ENCODE peak calls at places on chromosomes 13 and 19, in nine cellular contexts. X, V, R, W, T, F, L, Y and M are unnamed samples.

GRCh38 chr13:48859168-48860105 is 116.3 kb upstream of the FNDC3A start:
- DNase-seq in X (no peak), V (no peak), R (no peak), W (no peak), T (no peak), F (no peak), L (no peak), Y (no peak), M (no peak)

GRCh38 chr19:14871619-14872230 is 14.2 kb downstream of the OR7A17 start:
- DNase-seq in X (peak; percentile 22), V (no peak), R (no peak), W (no peak), T (no peak), F (no peak), L (no peak), Y (no peak), M (no peak)

GRCh38 chr13:101204270-101205011 is 211.9 kb downstream of the NALCN start:
- DNase-seq in X (no peak), V (no peak), R (peak; percentile 13), W (no peak), T (no peak), F (no peak), L (no peak), Y (no peak), M (no peak)

GRCh38 chr13:111219306-111219705 is 101.1 kb upstream of the TEX29 start:
- DNase-seq in X (no peak), V (peak; percentile 78), R (peak; percentile 68), W (no peak), T (no peak), F (no peak), L (no peak), Y (peak; percentile 74), M (no peak)

GRCh38 chr13:31067416-31068118 is 94.1 kb downstream of the HSPH1 start:
- DNase-seq in X (no peak), V (no peak), R (no peak), W (peak; percentile 24), T (no peak), F (peak; percentile 79), L (no peak), Y (no peak), M (no peak)

GRCh38 chr13:97911311-97912138 is 42.0 kb upstream of the IPO5 start:
- DNase-seq in X (peak; percentile 21), V (no peak), R (no peak), W (no peak), T (no peak), F (peak; percentile 12), L (peak; percentile 37), Y (no peak), M (no peak)

GRCh38 chr13:97199451-97199850 is 22.7 kb upstream of the MBNL2 start:
- DNase-seq in X (no peak), V (no peak), R (no peak), W (no peak), T (no peak), F (no peak), L (no peak), Y (no peak), M (no peak)

GRCh38 chr13:86856996-86857395 is 814.2 kb upstream of the SLITRK5 start:
- DNase-seq in X (peak; percentile 47), V (no peak), R (no peak), W (no peak), T (no peak), F (peak; percentile 13), L (no peak), Y (peak; percentile 13), M (peak; percentile 26)

GRCh38 chr19:6279620-6279930 is 200 bp downstream of the MLLT1 start:
- DNase-seq in X (no peak), V (no peak), R (no peak), W (no peak), T (no peak), F (no peak), L (no peak), Y (no peak), M (no peak)

GRCh38 chr19:6276447-6276846 is 3.3 kb downstream of the MLLT1 start:
- DNase-seq in X (no peak), V (peak; percentile 81), R (peak; percentile 75), W (peak; percentile 80), T (peak; percentile 75), F (no peak), L (no peak), Y (no peak), M (no peak)

GRCh38 chr19:6278740-6279619 is 795 bp downstream of the MLLT1 start:
- DNase-seq in X (no peak), V (no peak), R (no peak), W (peak; percentile 28), T (no peak), F (no peak), L (peak; percentile 21), Y (no peak), M (no peak)

GRCh38 chr19:6279931-6280591 is at the start of gene MLLT1:
- DNase-seq in X (peak; percentile 89), V (peak; percentile 98), R (peak; percentile 74), W (peak; percentile 96), T (peak; percentile 98), F (peak; percentile 97), L (peak; percentile 98), Y (peak; percentile 93), M (peak; percentile 97)

DNA sequence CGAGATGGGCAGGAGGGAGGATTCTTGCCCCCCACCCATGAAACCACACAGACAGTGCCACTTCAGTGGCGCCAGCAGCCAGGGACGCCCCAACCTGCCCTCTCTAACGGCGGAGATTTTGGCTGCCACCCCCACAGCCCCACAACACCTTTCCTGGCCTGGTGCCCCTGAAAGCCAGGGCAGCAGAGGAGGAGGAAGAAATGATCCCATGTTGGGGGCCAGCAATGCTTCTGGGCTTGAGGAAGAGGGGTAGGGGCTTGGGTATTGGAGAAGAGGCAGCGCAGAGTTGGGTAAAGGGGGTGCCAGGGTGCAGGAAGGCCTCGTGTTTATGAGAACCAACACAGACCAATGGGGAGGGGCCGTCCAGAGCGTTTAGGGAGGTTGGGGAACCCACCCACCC is 1.7 kb downstream of the MLLT1 start:
- DNase-seq in X (no peak), V (no peak), R (no peak), W (no peak), T (no peak), F (no peak), L (no peak), Y (no peak), M (no peak)
- H3K4me3 ChIP-seq in X (peak overlapping the region; percentile 90), V (no peak overlapping the region), R (peak overlapping the region; percentile 88), W (no peak overlapping the region), T (peak overlapping the region; percentile 93), F (peak overlapping the region; percentile 66), L (peak overlapping the region; percentile 79), Y (peak overlapping the region; percentile 84), M (peak overlapping the region; percentile 17)

GRCh38 chr19:44747739-44748425 is 626 bp upstream of the BCL3 start:
- DNase-seq in X (no peak), V (peak; percentile 88), R (no peak), W (peak; percentile 71), T (peak; percentile 80), F (peak; percentile 79), L (peak; percentile 73), Y (no peak), M (peak; percentile 53)
- H3K27me3 ChIP-seq in X (no peaks in the 10 kb centered on the region), V (no peaks in the 10 kb centered on the region), R (no peaks in the 10 kb centered on the region), W (no peaks in the 10 kb centered on the region), T (no peaks in the 10 kb centered on the region), F (no peaks in the 10 kb centered on the region), L (no peaks in the 10 kb centered on the region), Y (no peaks in the 10 kb centered on the region), M (no peaks in the 10 kb centered on the region)

DNA sequence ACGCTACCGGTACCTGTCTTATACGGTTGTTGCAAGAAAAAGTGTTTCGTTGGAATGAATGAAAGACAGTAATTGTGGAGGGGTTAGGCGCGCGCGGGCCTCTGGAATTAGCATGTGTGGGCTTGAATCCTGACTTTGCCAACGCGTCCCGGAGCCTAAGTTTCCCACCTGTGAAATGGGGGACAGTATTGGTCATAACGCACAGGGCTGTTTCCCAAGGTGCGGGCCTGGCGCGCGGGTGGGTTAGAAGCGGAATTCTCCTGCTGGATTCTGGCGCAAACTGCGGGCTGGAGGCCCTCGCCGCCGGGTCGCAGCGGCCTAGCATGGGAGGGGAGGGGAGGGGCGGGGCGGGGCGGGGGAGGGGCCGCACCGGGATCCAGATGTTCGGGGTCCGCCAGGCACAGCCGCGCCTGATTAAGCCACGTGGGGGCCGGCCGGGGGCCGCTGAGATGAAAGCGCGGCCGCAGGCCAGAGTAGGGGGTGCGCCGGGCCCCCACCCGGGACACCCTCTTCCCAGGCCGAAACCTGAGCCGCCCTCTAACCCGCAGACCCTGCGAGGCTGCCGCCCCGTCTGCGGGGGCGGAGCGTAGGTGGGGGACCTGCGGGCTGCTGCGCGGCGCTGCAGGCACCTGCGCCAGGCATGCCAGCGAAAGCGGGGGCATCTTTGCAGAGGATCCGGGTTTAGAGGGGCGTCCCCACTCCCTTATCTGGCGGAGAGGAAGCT is 1.2 kb upstream of the TMEM59L start:
- DNase-seq in X (no peak), V (no peak), R (no peak), W (no peak), T (no peak), F (no peak), L (peak; percentile 56), Y (no peak), M (no peak)
- H3K4me3 ChIP-seq in X (no peak overlapping the region), V (no peak overlapping the region), R (no peak overlapping the region), W (no peak overlapping the region), T (peak overlapping the region; percentile 36), F (no peak overlapping the region), L (peak overlapping the region; percentile 36), Y (no peak overlapping the region), M (peak overlapping the region; percentile 19)

GRCh38 chr13:26760835-26761582 is 423 bp upstream of the GPR12 start:
- DNase-seq in X (no peak), V (no peak), R (no peak), W (no peak), T (no peak), F (no peak), L (no peak), Y (no peak), M (no peak)

GRCh38 chr13:26752671-26753070 is 7.9 kb downstream of the GPR12 start:
- DNase-seq in X (no peak), V (no peak), R (no peak), W (no peak), T (no peak), F (no peak), L (no peak), Y (no peak), M (no peak)

GRCh38 chr13:26759156-26759906 is 1.3 kb downstream of the GPR12 start:
- DNase-seq in X (no peak), V (no peak), R (no peak), W (no peak), T (no peak), F (no peak), L (no peak), Y (no peak), M (no peak)

GRCh38 chr13:26759907-26760834 is at the start of gene GPR12:
- DNase-seq in X (no peak), V (no peak), R (no peak), W (no peak), T (no peak), F (peak; percentile 14), L (no peak), Y (no peak), M (no peak)

DNA sequence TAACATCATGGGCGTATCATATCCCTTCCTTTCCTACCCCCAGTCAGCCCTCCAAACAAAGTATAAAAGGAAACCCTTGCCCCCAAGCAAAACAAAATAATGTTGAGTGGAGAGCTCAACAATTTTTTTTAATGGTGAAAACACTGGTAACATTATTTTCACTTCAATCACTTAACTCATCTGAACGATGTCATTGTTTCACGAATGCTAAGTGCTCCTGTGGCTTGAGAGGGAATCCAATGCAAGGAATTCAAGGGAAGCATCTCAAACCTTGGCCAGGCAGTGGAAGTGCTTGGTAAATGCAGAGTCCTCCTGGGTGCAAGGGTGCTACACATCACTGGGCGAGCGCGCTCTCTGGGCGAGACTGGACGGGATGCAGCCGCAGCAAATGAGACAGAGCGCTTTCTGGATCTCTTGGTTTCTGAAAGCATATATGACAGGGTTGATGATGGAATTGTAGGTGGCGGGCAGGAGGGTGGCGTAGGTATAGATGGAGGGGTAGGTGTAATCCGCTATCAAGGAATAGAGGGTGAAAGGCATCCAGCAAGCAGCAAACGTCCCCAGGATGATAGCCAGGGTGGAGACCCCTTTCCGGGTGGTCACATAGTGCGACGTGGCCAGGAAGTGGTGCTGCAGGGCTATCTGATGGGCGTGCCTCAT is 2.0 kb downstream of the GPR12 start:
- DNase-seq in X (no peak), V (no peak), R (no peak), W (no peak), T (no peak), F (no peak), L (no peak), Y (no peak), M (no peak)
- H3K27me3 ChIP-seq in X (peaks cover 60% of the 10 kb centered on the region), V (no peaks in the 10 kb centered on the region), R (peaks cover 25% of the 10 kb centered on the region), W (peaks cover 31% of the 10 kb centered on the region), T (peaks cover 12% of the 10 kb centered on the region), F (peaks cover 64% of the 10 kb centered on the region), L (peaks cover 39% of the 10 kb centered on the region), Y (peaks cover 29% of the 10 kb centered on the region), M (peaks cover 10% of the 10 kb centered on the region)